ENCODE peak calls at places on chromosomes 2 and 18, in eight cellular contexts. One of them, this sample, is unnamed.

GRCh38 chr18:7760967-7761946 is 194.1 kb downstream of the PTPRM start:
- DNase-seq in tibial artery: no peak
- DNase-seq in CD8-positive, alpha-beta T cell: no peak
- DNase-seq in AG08396: no peak
- DNase-seq in T-helper 2 cell: no peak
- DNase-seq in NCI-H446: no peak
- DNase-seq in activated CD4-positive, alpha-beta T cell treated with anti-CD3 and anti-CD28 coated beads, Interleukin-2, amount 50 U/mL, for 24 hours: no peak
- DNase-seq in stimulated activated CD8-positive, alpha-beta memory T cell treated with anti-CD3 and anti-CD28 coated beads, Interleukin-4, amount 100 ng/mL, for 48 hours: no peak
- DNase-seq in this sample: no peak

GRCh38 chr2:17672583-17673317 is 80.9 kb downstream of the SMC6 start:
- DNase-seq in T-helper 2 cell: no peak
- DNase-seq in NCI-H446: no peak
- DNase-seq in activated CD4-positive, alpha-beta T cell treated with anti-CD3 and anti-CD28 coated beads, Interleukin-2, amount 50 U/mL, for 24 hours: no peak
- DNase-seq in AG08396: peak
- DNase-seq in stimulated activated CD8-positive, alpha-beta memory T cell treated with anti-CD3 and anti-CD28 coated beads, Interleukin-4, amount 100 ng/mL, for 48 hours: no peak
- DNase-seq in tibial artery: no peak
- DNase-seq in CD8-positive, alpha-beta T cell: no peak
- DNase-seq in this sample: no peak

GRCh38 chr2:80361904-80362303 is 57.4 kb upstream of the LRRTM1 start:
- DNase-seq in NCI-H446: no peak
- DNase-seq in activated CD4-positive, alpha-beta T cell treated with anti-CD3 and anti-CD28 coated beads, Interleukin-2, amount 50 U/mL, for 24 hours: no peak
- DNase-seq in AG08396: no peak
- DNase-seq in tibial artery: no peak
- DNase-seq in T-helper 2 cell: no peak
- DNase-seq in stimulated activated CD8-positive, alpha-beta memory T cell treated with anti-CD3 and anti-CD28 coated beads, Interleukin-4, amount 100 ng/mL, for 48 hours: no peak
- DNase-seq in CD8-positive, alpha-beta T cell: no peak
- DNase-seq in this sample: no peak

GRCh38 chr2:30780776-30781330 is 26.4 kb downstream of the CAPN13 start:
- DNase-seq in activated CD4-positive, alpha-beta T cell treated with anti-CD3 and anti-CD28 coated beads, Interleukin-2, amount 50 U/mL, for 24 hours: no peak
- DNase-seq in AG08396: no peak
- DNase-seq in stimulated activated CD8-positive, alpha-beta memory T cell treated with anti-CD3 and anti-CD28 coated beads, Interleukin-4, amount 100 ng/mL, for 48 hours: no peak
- DNase-seq in NCI-H446: no peak
- DNase-seq in tibial artery: no peak
- DNase-seq in T-helper 2 cell: no peak
- DNase-seq in CD8-positive, alpha-beta T cell: no peak
- DNase-seq in this sample: no peak

GRCh38 chr18:23503038-23503966 is at the start of gene RMC1:
- DNase-seq in tibial artery: peak
- DNase-seq in T-helper 2 cell: peak
- DNase-seq in activated CD4-positive, alpha-beta T cell treated with anti-CD3 and anti-CD28 coated beads, Interleukin-2, amount 50 U/mL, for 24 hours: peak
- DNase-seq in stimulated activated CD8-positive, alpha-beta memory T cell treated with anti-CD3 and anti-CD28 coated beads, Interleukin-4, amount 100 ng/mL, for 48 hours: peak
- DNase-seq in CD8-positive, alpha-beta T cell: peak
- DNase-seq in NCI-H446: peak
- DNase-seq in AG08396: peak
- DNase-seq in this sample: peak

GRCh38 chr2:190137561-190137960 is 75.0 kb upstream of the MSTN start:
- DNase-seq in stimulated activated CD8-positive, alpha-beta memory T cell treated with anti-CD3 and anti-CD28 coated beads, Interleukin-4, amount 100 ng/mL, for 48 hours: no peak
- DNase-seq in AG08396: peak
- DNase-seq in T-helper 2 cell: no peak
- DNase-seq in NCI-H446: no peak
- DNase-seq in CD8-positive, alpha-beta T cell: no peak
- DNase-seq in activated CD4-positive, alpha-beta T cell treated with anti-CD3 and anti-CD28 coated beads, Interleukin-2, amount 50 U/mL, for 24 hours: no peak
- DNase-seq in tibial artery: no peak
- DNase-seq in this sample: no peak

GRCh38 chr2:197889041-197889440 is 84.6 kb downstream of the PLCL1 start:
- DNase-seq in tibial artery: no peak
- DNase-seq in CD8-positive, alpha-beta T cell: peak
- DNase-seq in T-helper 2 cell: no peak
- DNase-seq in NCI-H446: no peak
- DNase-seq in AG08396: peak
- DNase-seq in activated CD4-positive, alpha-beta T cell treated with anti-CD3 and anti-CD28 coated beads, Interleukin-2, amount 50 U/mL, for 24 hours: peak
- DNase-seq in stimulated activated CD8-positive, alpha-beta memory T cell treated with anti-CD3 and anti-CD28 coated beads, Interleukin-4, amount 100 ng/mL, for 48 hours: no peak
- DNase-seq in this sample: no peak

GRCh38 chr18:46158498-46158897 is 54.3 kb downstream of the HAUS1 start:
- DNase-seq in AG08396: no peak
- DNase-seq in activated CD4-positive, alpha-beta T cell treated with anti-CD3 and anti-CD28 coated beads, Interleukin-2, amount 50 U/mL, for 24 hours: no peak
- DNase-seq in tibial artery: no peak
- DNase-seq in CD8-positive, alpha-beta T cell: no peak
- DNase-seq in stimulated activated CD8-positive, alpha-beta memory T cell treated with anti-CD3 and anti-CD28 coated beads, Interleukin-4, amount 100 ng/mL, for 48 hours: no peak
- DNase-seq in T-helper 2 cell: no peak
- DNase-seq in NCI-H446: no peak
- DNase-seq in this sample: no peak

GRCh38 chr18:52131845-52132244 is 208.2 kb upstream of the DCC start:
- DNase-seq in T-helper 2 cell: no peak
- DNase-seq in AG08396: no peak
- DNase-seq in activated CD4-positive, alpha-beta T cell treated with anti-CD3 and anti-CD28 coated beads, Interleukin-2, amount 50 U/mL, for 24 hours: no peak
- DNase-seq in NCI-H446: no peak
- DNase-seq in tibial artery: no peak
- DNase-seq in stimulated activated CD8-positive, alpha-beta memory T cell treated with anti-CD3 and anti-CD28 coated beads, Interleukin-4, amount 100 ng/mL, for 48 hours: no peak
- DNase-seq in CD8-positive, alpha-beta T cell: no peak
- DNase-seq in this sample: no peak

GRCh38 chr18:13993730-13994129 is 78.4 kb upstream of the MC2R start:
- DNase-seq in tibial artery: no peak
- DNase-seq in AG08396: no peak
- DNase-seq in stimulated activated CD8-positive, alpha-beta memory T cell treated with anti-CD3 and anti-CD28 coated beads, Interleukin-4, amount 100 ng/mL, for 48 hours: no peak
- DNase-seq in T-helper 2 cell: no peak
- DNase-seq in activated CD4-positive, alpha-beta T cell treated with anti-CD3 and anti-CD28 coated beads, Interleukin-2, amount 50 U/mL, for 24 hours: no peak
- DNase-seq in CD8-positive, alpha-beta T cell: no peak
- DNase-seq in NCI-H446: no peak
- DNase-seq in this sample: no peak

GRCh38 chr2:40760071-40760666 is 308.3 kb upstream of the SLC8A1 start:
- DNase-seq in T-helper 2 cell: no peak
- DNase-seq in NCI-H446: peak
- DNase-seq in AG08396: peak
- DNase-seq in stimulated activated CD8-positive, alpha-beta memory T cell treated with anti-CD3 and anti-CD28 coated beads, Interleukin-4, amount 100 ng/mL, for 48 hours: no peak
- DNase-seq in tibial artery: peak
- DNase-seq in activated CD4-positive, alpha-beta T cell treated with anti-CD3 and anti-CD28 coated beads, Interleukin-2, amount 50 U/mL, for 24 hours: no peak
- DNase-seq in CD8-positive, alpha-beta T cell: no peak
- DNase-seq in this sample: no peak

GRCh38 chr2:99554238-99554637 is 64.4 kb upstream of the REV1 start:
- DNase-seq in CD8-positive, alpha-beta T cell: no peak
- DNase-seq in NCI-H446: no peak
- DNase-seq in activated CD4-positive, alpha-beta T cell treated with anti-CD3 and anti-CD28 coated beads, Interleukin-2, amount 50 U/mL, for 24 hours: no peak
- DNase-seq in AG08396: no peak
- DNase-seq in stimulated activated CD8-positive, alpha-beta memory T cell treated with anti-CD3 and anti-CD28 coated beads, Interleukin-4, amount 100 ng/mL, for 48 hours: no peak
- DNase-seq in tibial artery: no peak
- DNase-seq in T-helper 2 cell: no peak
- DNase-seq in this sample: no peak

GRCh38 chr2:130769343-130769907 is 14.1 kb downstream of the AMER3 start:
- DNase-seq in AG08396: no peak
- DNase-seq in NCI-H446: no peak
- DNase-seq in T-helper 2 cell: no peak
- DNase-seq in tibial artery: no peak
- DNase-seq in activated CD4-positive, alpha-beta T cell treated with anti-CD3 and anti-CD28 coated beads, Interleukin-2, amount 50 U/mL, for 24 hours: no peak
- DNase-seq in stimulated activated CD8-positive, alpha-beta memory T cell treated with anti-CD3 and anti-CD28 coated beads, Interleukin-4, amount 100 ng/mL, for 48 hours: no peak
- DNase-seq in CD8-positive, alpha-beta T cell: no peak
- DNase-seq in this sample: no peak

GRCh38 chr2:23836971-23837565 is 89.9 kb downstream of the ATAD2B start:
- DNase-seq in CD8-positive, alpha-beta T cell: no peak
- DNase-seq in tibial artery: no peak
- DNase-seq in activated CD4-positive, alpha-beta T cell treated with anti-CD3 and anti-CD28 coated beads, Interleukin-2, amount 50 U/mL, for 24 hours: no peak
- DNase-seq in NCI-H446: no peak
- DNase-seq in T-helper 2 cell: no peak
- DNase-seq in stimulated activated CD8-positive, alpha-beta memory T cell treated with anti-CD3 and anti-CD28 coated beads, Interleukin-4, amount 100 ng/mL, for 48 hours: no peak
- DNase-seq in AG08396: no peak
- DNase-seq in this sample: no peak

GRCh38 chr2:113216891-113217454 is 43.2 kb downstream of the PSD4 start:
- DNase-seq in activated CD4-positive, alpha-beta T cell treated with anti-CD3 and anti-CD28 coated beads, Interleukin-2, amount 50 U/mL, for 24 hours: no peak
- DNase-seq in CD8-positive, alpha-beta T cell: no peak
- DNase-seq in tibial artery: no peak
- DNase-seq in AG08396: no peak
- DNase-seq in stimulated activated CD8-positive, alpha-beta memory T cell treated with anti-CD3 and anti-CD28 coated beads, Interleukin-4, amount 100 ng/mL, for 48 hours: no peak
- DNase-seq in T-helper 2 cell: no peak
- DNase-seq in NCI-H446: no peak
- DNase-seq in this sample: no peak